ENCODE peak calls at places on chromosomes 11 and 22, in four cellular contexts. R is A673, Y is cardiac fibroblast, X is activated gamma-delta T cell treated with Interleukin-2 at 50 U/mL for 16 hours. G is an unnamed sample.

GRCh38 chr22:47196881-47197701 is 434.6 kb downstream of the TBC1D22A start:
- DNase-seq in R (no peak), Y (no peak), X (no peak), G (no peak)

GRCh38 chr11:78397398-78397797 is 20.2 kb downstream of the GAB2 start:
- DNase-seq in R (no peak), Y (no peak), X (no peak), G (no peak)

GRCh38 chr11:126115820-126116319 is 53.2 kb upstream of the CDON start:
- DNase-seq in R (peak), Y (peak), X (no peak), G (peak)

GRCh38 chr11:65539401-65540289 is 14.8 kb downstream of the SCYL1 start:
- DNase-seq in R (no peak), Y (no peak), X (no peak), G (no peak)

GRCh38 chr11:120179071-120179672 is 31.7 kb upstream of the OAF start:
- DNase-seq in R (no peak), Y (no peak), X (no peak), G (no peak)

GRCh38 chr22:38089474-38089851 is 5.5 kb upstream of the SLC16A8 start:
- DNase-seq in R (no peak), Y (no peak), X (no peak), G (no peak)

GRCh38 chr22:45483918-45484499 is 18.7 kb upstream of the FBLN1 start:
- DNase-seq in R (no peak), Y (no peak), X (no peak), G (peak)

GRCh38 chr11:94768602-94769511 is 701 bp downstream of the AMOTL1 start:
- DNase-seq in R (peak), Y (peak), X (peak), G (no peak)

GRCh38 chr11:8729837-8730696 is 47.5 kb downstream of the RPL27A start:
- DNase-seq in R (no peak), Y (no peak), X (no peak), G (no peak)

GRCh38 chr11:2762451-2762850 is 62.7 kb upstream of the KCNQ1OT1 start:
- DNase-seq in R (no peak), Y (no peak), X (no peak), G (no peak)

GRCh38 chr11:62125316-62125715 is 1.5 kb downstream of the INCENP start:
- DNase-seq in R (no peak), Y (no peak), X (no peak), G (no peak)

GRCh38 chr11:9951714-9952275 is 287.9 kb downstream of the SWAP70 start:
- DNase-seq in R (no peak), Y (peak), X (no peak), G (no peak)

GRCh38 chr11:119722281-119722794 is 6.7 kb downstream of the NECTIN1 start:
- DNase-seq in R (no peak), Y (no peak), X (no peak), G (no peak)

GRCh38 chr11:127931811-127932210 is 655.5 kb downstream of the ETS1 start:
- DNase-seq in R (no peak), Y (no peak), X (no peak), G (no peak)